ENCODE peak calls at places on chromosomes 16 and 17, in six cellular contexts. E is neural progenitor cell; Y is stimulated activated CD4-positive, alpha-beta T cell treated with anti-CD3 and anti-CD28 coated beads, TNF-alpha, amount 100 ng/mL, for 48 hours; Z is heart left ventricle; A is activated CD4-positive, alpha-beta T cell treated with anti-CD3 and anti-CD28 coated beads, Interleukin-2, amount 50 U/mL, for 1 hour; H is coronary artery. M is an unnamed sample.

GRCh38 chr16:10868562-10869469 is 8.2 kb upstream of the CIITA start:
- DNase-seq in E (no peak), Y (no peak), Z (peak; percentile 70), A (no peak), H (no peak), M (peak; percentile 55)

GRCh38 chr16:5633845-5634440 is 536.3 kb upstream of the EEF2KMT start:
- DNase-seq in E (peak; percentile 77), Y (no peak), Z (no peak), A (no peak), H (no peak), M (no peak)

GRCh38 chr16:70749681-70750601 is 51.0 kb downstream of the VAC14 start:
- DNase-seq in E (peak; percentile 65), Y (no peak), Z (no peak), A (no peak), H (no peak), M (no peak)

GRCh38 chr16:89325861-89326471 is 108.5 kb downstream of the ZNF778 start:
- DNase-seq in E (no peak), Y (no peak), Z (no peak), A (no peak), H (peak; percentile 75), M (peak; percentile 68)

GRCh38 chr17:64327201-64327930 is 63.3 kb downstream of the PECAM1 start:
- DNase-seq in E (no peak), Y (no peak), Z (peak; percentile 84), A (no peak), H (no peak), M (no peak)

GRCh38 chr16:89122322-89122831 is 28.7 kb downstream of the ACSF3 start:
- DNase-seq in E (no peak), Y (no peak), Z (peak; percentile 17), A (peak; percentile 75), H (no peak), M (no peak)

GRCh38 chr16:76441886-76442285 is 164.7 kb downstream of the CNTNAP4 start:
- DNase-seq in E (peak; percentile 50), Y (no peak), Z (no peak), A (no peak), H (no peak), M (no peak)

GRCh38 chr16:51450913-51451312 is 299.8 kb upstream of the SALL1 start:
- DNase-seq in E (no peak), Y (no peak), Z (no peak), A (no peak), H (no peak), M (no peak)